ENCODE peak calls at places on chromosomes 11 and 22, in four cellular contexts. H, S, Q and M are unnamed samples. For H3K4me1, the result is how much of the 10 kb centered on the place peaks cover.

GRCh38 chr11:36540998-36541397 is 26.8 kb upstream of the RAG1 start:
- DNase-seq in H (peak), S (no peak), Q (peak), M (peak)

GRCh38 chr11:75219869-75220268 is 20.7 kb upstream of the TPBGL start:
- DNase-seq in H (no peak), S (no peak), Q (no peak), M (no peak)

GRCh38 chr11:67160045-67160444 is 41.0 kb downstream of the KDM2A start:
- DNase-seq in H (no peak), S (no peak), Q (no peak), M (no peak)

GRCh38 chr11:32225491-32226285 is 134.8 kb downstream of the RCN1 start:
- DNase-seq in H (no peak), S (no peak), Q (no peak), M (no peak)

GRCh38 chr22:29157759-29158535 is 47.7 kb upstream of the EMID1 start:
- DNase-seq in H (no peak), S (peak), Q (no peak), M (no peak)

GRCh38 chr22:19346677-19347265 is 55.3 kb upstream of the CLTCL1 start:
- DNase-seq in H (no peak), S (no peak), Q (no peak), M (no peak)

GRCh38 chr11:108697872-108698473 is 33.1 kb downstream of the DDX10 start:
- DNase-seq in H (peak), S (no peak), Q (peak), M (no peak)

GRCh38 chr11:62710001-62710345 is 2.5 kb downstream of the GNG3 start:
- DNase-seq in H (peak), S (no peak), Q (peak), M (no peak)

GRCh38 chr11:64036081-64037026 is 623 bp downstream of the FLRT1 start:
- DNase-seq in H (peak), S (no peak), Q (no peak), M (peak)

GRCh38 chr11:35232961-35233360 is 94.0 kb downstream of the CD44 start:
- DNase-seq in H (peak), S (no peak), Q (no peak), M (no peak)

GRCh38 chr11:72860592-72860991 is 46.4 kb downstream of the ATG16L2 start:
- DNase-seq in H (no peak), S (no peak), Q (no peak), M (no peak)

GRCh38 chr22:41642711-41643110 is 21.6 kb downstream of the XRCC6 start:
- DNase-seq in H (no peak), S (no peak), Q (no peak), M (no peak)

GRCh38 chr11:18390088-18390487 is 4.3 kb upstream of the LDHA start:
- DNase-seq in H (no peak), S (no peak), Q (no peak), M (no peak)

GRCh38 chr22:30247974-30248373 is 1.4 kb upstream of the LIF start:
- DNase-seq in H (no peak), S (no peak), Q (peak), M (no peak)

GRCh38 chr22:30246962-30247376 is 410 bp upstream of the LIF start:
- DNase-seq in H (no peak), S (no peak), Q (peak), M (no peak)

GRCh38 chr22:30245985-30246901 is at the start of gene LIF:
- DNase-seq in H (peak), S (no peak), Q (peak), M (no peak)

GRCh38 chr22:30248484-30248883 is 1.9 kb upstream of the LIF start:
- DNase-seq in H (no peak), S (no peak), Q (no peak), M (no peak)

DNA sequence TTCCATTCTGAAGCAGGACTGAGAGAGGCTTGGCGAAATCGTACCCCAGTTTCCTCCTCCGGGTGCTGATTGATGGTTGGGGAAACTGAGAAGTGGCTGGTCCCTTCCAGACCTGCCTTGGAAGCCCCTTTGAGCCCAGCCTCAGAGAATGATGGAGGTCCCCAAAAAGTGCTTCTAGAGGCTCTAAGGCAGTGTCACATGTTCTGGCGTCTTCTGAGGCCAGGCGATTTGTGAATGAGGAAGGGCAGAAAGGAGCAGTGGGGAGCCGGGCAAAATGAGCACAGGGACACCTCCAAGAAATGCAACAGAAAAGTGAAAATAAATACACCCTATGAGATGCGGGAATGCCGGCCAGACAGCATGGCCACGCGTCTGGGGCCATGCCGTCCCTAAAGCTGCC is 1.0 kb upstream of the LIF start:
- DNase-seq in H (no peak), S (no peak), Q (peak), M (no peak)
- H3K4me1 ChIP-seq in H (under half), S (under half), Q (under half), M (under half)

GRCh38 chr22:39382410-39382809 is 17.2 kb upstream of the TAB1 start:
- DNase-seq in H (no peak), S (no peak), Q (no peak), M (no peak)
- H3K4me3 ChIP-seq in H (no peak), S (no peak), Q (no peak), M (no peak)

DNA sequence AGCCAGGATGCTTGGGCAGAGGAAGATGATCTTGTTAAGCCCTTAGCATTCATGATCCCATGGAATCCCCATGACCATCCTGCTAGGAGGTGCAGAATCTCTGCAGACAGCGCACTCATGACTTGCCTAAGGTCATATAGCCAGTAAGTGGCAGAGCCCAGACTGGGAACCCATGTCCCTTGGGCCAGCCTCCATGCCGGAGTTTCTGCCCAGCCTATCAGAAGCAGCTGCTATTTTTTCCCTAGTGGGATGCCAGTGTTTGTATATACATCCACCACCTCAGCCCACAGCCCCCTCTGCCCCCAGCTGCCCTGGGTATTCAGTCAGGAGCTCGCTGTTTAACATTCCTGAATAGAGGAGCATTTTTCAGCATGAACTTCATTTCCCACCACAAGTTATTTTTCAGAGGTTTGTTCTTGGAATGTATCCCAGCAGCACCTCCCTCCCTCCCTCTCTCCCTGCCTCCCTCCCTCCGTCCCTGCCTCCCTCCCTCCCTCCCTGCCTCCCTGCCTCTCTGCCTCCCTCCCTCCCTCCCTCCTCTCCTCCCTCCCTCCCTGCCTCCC is 34.4 kb upstream of the SUSD2 start:
- DNase-seq in H (peak), S (no peak), Q (peak), M (peak)
- H3K4me1 ChIP-seq in H (under half), S (under half), Q (under half), M (half or more)

DNA sequence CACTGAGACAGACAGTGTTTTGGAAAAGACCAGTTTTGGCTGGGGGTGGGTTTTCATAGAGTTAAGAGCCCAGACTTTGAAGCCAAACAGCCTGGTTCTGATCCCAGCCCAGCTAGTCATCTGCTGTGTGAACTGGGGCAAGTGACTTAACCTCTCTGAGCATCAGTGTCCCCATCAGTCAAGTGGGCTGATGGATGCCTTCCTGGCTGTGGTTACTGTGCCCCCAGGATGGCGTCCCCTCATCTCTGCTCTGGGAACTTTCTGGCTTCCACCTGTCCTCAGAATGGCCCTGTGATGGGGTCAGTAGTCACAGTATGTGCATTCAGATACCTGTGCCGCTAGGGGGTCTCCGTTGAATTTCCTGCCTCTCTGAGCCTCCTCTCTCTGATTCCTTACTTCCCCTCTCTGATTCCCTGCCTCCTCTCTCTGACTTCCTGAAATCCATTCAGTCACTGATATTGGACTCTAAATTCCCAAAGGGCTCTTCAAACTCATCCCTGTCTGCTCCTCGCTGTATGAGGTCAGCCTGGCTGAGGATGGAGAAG is 2.4 kb downstream of the RASD2 start:
- DNase-seq in H (no peak), S (no peak), Q (no peak), M (no peak)
- H3K4me3 ChIP-seq in H (no peak), S (no peak), Q (no peak), M (no peak)

GRCh38 chr22:43297246-43298061 is 45.7 kb downstream of the SCUBE1 start:
- DNase-seq in H (no peak), S (no peak), Q (no peak), M (no peak)
- H3K4me1 ChIP-seq in H (under half), S (under half), Q (under half), M (under half)

DNA sequence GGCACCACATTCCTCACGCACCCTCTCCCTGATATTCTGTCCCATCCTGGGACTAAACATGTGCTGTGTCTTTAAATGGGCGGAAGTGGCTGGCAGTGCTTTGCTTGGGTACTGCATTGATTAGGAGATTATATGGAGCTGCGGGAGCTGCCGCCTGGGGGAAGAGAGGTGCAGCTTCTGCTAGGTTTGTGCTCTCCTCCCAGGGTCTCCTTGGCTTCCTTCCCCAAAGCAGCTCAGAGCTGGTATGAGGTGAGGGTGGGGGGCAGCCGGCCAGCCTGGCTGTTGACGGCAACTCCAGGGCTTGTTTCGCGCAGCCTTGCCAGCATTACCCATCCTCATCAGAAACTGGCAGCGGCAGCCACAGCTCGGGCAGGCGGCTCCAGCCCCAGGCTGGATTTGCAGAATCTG is 95.4 kb downstream of the GRAMD1B start:
- DNase-seq in H (no peak), S (no peak), Q (no peak), M (no peak)
- H3K4me3 ChIP-seq in H (no peak), S (no peak), Q (no peak), M (peak)

GRCh38 chr11:12140186-12140938 is 30.0 kb downstream of the MICAL2 start:
- DNase-seq in H (peak), S (no peak), Q (no peak), M (no peak)
- H3K4me1 ChIP-seq in H (half or more), S (under half), Q (under half), M (half or more)